ENCODE peak calls at places on chromosomes 1 and 21, in five cellular contexts. W is AG08395, D is mucosa of descending colon, C is WTC11, Q is anterior cingulate cortex. B is an unnamed sample.

GRCh38 chr1:46760558-46761166 is 38.2 kb upstream of the CYP4B1 start:
- DNase-seq in D (no peak), Q (no peak), W (no peak), C (no peak), B (no peak)

GRCh38 chr1:165854101-165854845 is 26.9 kb downstream of the UCK2 start:
- DNase-seq in C (no peak), Q (no peak), D (no peak), W (peak; percentile 89), B (no peak)

GRCh38 chr1:72557446-72558049 is 275.2 kb upstream of the NEGR1 start:
- DNase-seq in D (no peak), W (peak; percentile 7), C (peak; percentile 40), Q (no peak), B (no peak)

GRCh38 chr21:28213221-28213620 is 779.5 kb downstream of the LTN1 start:
- DNase-seq in D (no peak), Q (no peak), C (no peak), W (no peak), B (no peak)

GRCh38 chr1:51788938-51789337 is 89.6 kb downstream of the NRDC start:
- DNase-seq in W (no peak), Q (no peak), C (no peak), D (no peak), B (no peak)

GRCh38 chr1:244970236-244970652 is 105.9 kb upstream of the HNRNPU start:
- DNase-seq in W (peak; percentile 28), Q (no peak), C (peak; percentile 83), D (peak; percentile 89), B (peak; percentile 36)

GRCh38 chr1:171126504-171126903 is 35.8 kb downstream of the FMO3 start:
- DNase-seq in C (no peak), W (no peak), Q (no peak), D (no peak), B (no peak)

GRCh38 chr1:79128726-79129125 is 122.2 kb upstream of the ADGRL4 start:
- DNase-seq in D (no peak), C (no peak), Q (no peak), W (peak; percentile 70), B (peak; percentile 36)

GRCh38 chr1:41666991-41667631 is 182.6 kb upstream of the EDN2 start:
- DNase-seq in W (peak; percentile 30), Q (no peak), C (no peak), D (no peak), B (no peak)

GRCh38 chr1:7339014-7339413 is 432.1 kb upstream of the VAMP3 start:
- DNase-seq in C (no peak), D (no peak), Q (no peak), W (no peak), B (no peak)

GRCh38 chr1:17826165-17826488 is 71.0 kb downstream of the ACTL8 start:
- DNase-seq in C (peak; percentile 83), D (peak; percentile 77), W (peak; percentile 67), Q (no peak), B (peak; percentile 26)

GRCh38 chr1:59985901-59986735 is 59.5 kb upstream of the CYP2J2 start:
- DNase-seq in Q (peak; percentile 65), C (peak; percentile 26), W (peak; percentile 62), D (no peak), B (no peak)

GRCh38 chr1:166377896-166378295 is 211.1 kb upstream of the FAM78B start:
- DNase-seq in W (no peak), Q (no peak), C (no peak), D (no peak), B (no peak)

GRCh38 chr1:204018460-204018859 is 54.5 kb upstream of the SOX13 start:
- DNase-seq in D (no peak), W (no peak), C (no peak), Q (no peak), B (no peak)

GRCh38 chr1:203582568-203582967 is 44.1 kb upstream of the ATP2B4 start:
- DNase-seq in W (no peak), C (no peak), D (no peak), Q (no peak), B (no peak)

GRCh38 chr1:2587071-2587859 is 688 bp downstream of the PRXL2B start:
- DNase-seq in W (peak; percentile 40), C (peak; percentile 39), D (peak; percentile 78), Q (no peak), B (peak; percentile 23)

GRCh38 chr1:115632251-115633026 is 9.3 kb upstream of the VANGL1 start:
- DNase-seq in C (no peak), W (no peak), D (no peak), Q (no peak), B (no peak)

GRCh38 chr1:20589331-20590312 is 725 bp downstream of the CDA start:
- DNase-seq in D (no peak), C (no peak), W (peak; percentile 45), Q (no peak), B (no peak)

GRCh38 chr1:2894381-2895041 is 93.0 kb upstream of the TTC34 start:
- DNase-seq in W (no peak), C (no peak), Q (no peak), D (no peak), B (no peak)

GRCh38 chr1:1858382-1859086 is 32.4 kb downstream of the GNB1 start:
- DNase-seq in D (peak; percentile 65), C (peak; percentile 28), Q (peak; percentile 6), W (peak; percentile 89), B (peak; percentile 63)

GRCh38 chr1:37989381-37989930 is 366 bp downstream of the SF3A3 start:
- DNase-seq in C (no peak), W (peak; percentile 48), Q (no peak), D (peak; percentile 50), B (no peak)

GRCh38 chr1:205493241-205494085 is 11.0 kb upstream of the CDK18 start:
- DNase-seq in D (no peak), W (peak; percentile 92), C (no peak), Q (no peak), B (peak; percentile 94)

GRCh38 chr1:53585565-53585964 is 126.4 kb downstream of the DMRTB1 start:
- DNase-seq in Q (no peak), W (no peak), D (no peak), C (no peak), B (no peak)

GRCh38 chr21:25330266-25330665 is 277.0 kb downstream of the MRPL39 start:
- DNase-seq in W (peak; percentile 6), D (no peak), Q (no peak), C (no peak), B (no peak)

GRCh38 chr1:241336335-241336734 is 20.7 kb downstream of the RGS7 start:
- DNase-seq in C (no peak), W (no peak), D (no peak), Q (no peak), B (peak; percentile 21)

GRCh38 chr1:54008876-54009275 is 9.1 kb downstream of the LDLRAD1 start:
- DNase-seq in D (no peak), Q (no peak), C (no peak), W (no peak), B (no peak)

GRCh38 chr1:210696709-210697108 is 368.0 kb downstream of the HHAT start:
- DNase-seq in D (no peak), C (no peak), W (no peak), Q (no peak), B (no peak)

GRCh38 chr21:35291963-35292627 is 243.0 kb upstream of the RUNX1 start:
- DNase-seq in W (no peak), Q (no peak), D (no peak), C (no peak), B (no peak)

GRCh38 chr1:61332796-61333195 is 250.4 kb downstream of the NFIA start:
- DNase-seq in W (no peak), D (no peak), C (no peak), Q (no peak), B (no peak)

GRCh38 chr1:6367381-6368007 is 26.1 kb downstream of the ACOT7 start:
- DNase-seq in D (peak; percentile 25), C (no peak), W (no peak), Q (no peak), B (no peak)

B was measured in RWPE1.